ENCODE peak calls at places on chromosome 6, in nine cellular contexts. W is HepG2, J is prostate gland, I is HCT116, F is spleen, P is stomach, M is transverse colon, A is HL-60, X is upper lobe of left lung. V is an unnamed sample.

GRCh38 chr6:111215134-111215533 is 127.8 kb downstream of the SLC16A10 start:
- DNase-seq in F (no peak), A (no peak), M (no peak), J (no peak), X (no peak), P (no peak), W (no peak), I (no peak), V (no peak)

GRCh38 chr6:129671442-129672344 is 38.3 kb downstream of the ARHGAP18 start:
- DNase-seq in I (no peak), M (peak; percentile 49), A (peak; percentile 82), J (no peak), X (peak; percentile 70), F (peak; percentile 85), P (no peak), W (peak; percentile 56), V (no peak)

GRCh38 chr6:56706981-56707726 is 64.5 kb upstream of the DST start:
- DNase-seq in F (no peak), J (no peak), M (no peak), I (no peak), W (no peak), A (no peak), P (no peak), X (no peak), V (no peak)

GRCh38 chr6:19835605-19836004 is 1.6 kb upstream of the ID4 start:
- DNase-seq in W (no peak), J (no peak), M (no peak), X (no peak), P (no peak), I (no peak), A (no peak), F (no peak), V (no peak)

GRCh38 chr6:9316831-9317230 is 881.5 kb upstream of the SLC35B3 start:
- DNase-seq in P (no peak), M (no peak), A (no peak), F (no peak), I (no peak), W (no peak), J (no peak), X (no peak), V (no peak)

GRCh38 chr6:1916334-1916985 is 306.7 kb downstream of the FOXC1 start:
- DNase-seq in A (no peak), F (no peak), P (no peak), J (no peak), X (no peak), I (no peak), M (no peak), W (no peak), V (no peak)

GRCh38 chr6:144718431-144718830 is 433.3 kb downstream of the UTRN start:
- DNase-seq in P (no peak), J (no peak), I (no peak), X (no peak), M (no peak), A (no peak), W (no peak), F (no peak), V (no peak)

GRCh38 chr6:92779758-92780157 is 639.6 kb downstream of the EPHA7 start:
- DNase-seq in F (no peak), W (no peak), A (no peak), P (no peak), X (peak; percentile 30), I (no peak), M (no peak), J (peak; percentile 7), V (no peak)

GRCh38 chr6:161076211-161076677 is 84.7 kb downstream of the MAP3K4 start:
- DNase-seq in I (no peak), P (no peak), W (no peak), M (no peak), A (no peak), J (no peak), F (no peak), X (no peak), V (no peak)

GRCh38 chr6:119423996-119424395 is 74.4 kb upstream of the MAN1A1 start:
- DNase-seq in W (no peak), F (no peak), J (no peak), P (no peak), X (no peak), I (no peak), A (no peak), M (no peak), V (no peak)

GRCh38 chr6:170250451-170250850 is 40.4 kb downstream of the DLL1 start:
- DNase-seq in J (no peak), P (no peak), A (no peak), X (no peak), W (no peak), F (no peak), I (no peak), M (no peak), V (no peak)

GRCh38 chr6:154928325-154928922 is 66.7 kb upstream of the TIAM2 start:
- DNase-seq in W (peak; percentile 73), F (no peak), P (peak; percentile 59), J (peak; percentile 52), A (peak; percentile 26), I (peak; percentile 49), M (peak; percentile 58), X (peak; percentile 43), V (no peak)

GRCh38 chr6:54056105-54056504 is 55.1 kb upstream of the MLIP start:
- DNase-seq in I (no peak), M (no peak), F (no peak), X (no peak), P (no peak), W (no peak), A (no peak), J (no peak), V (no peak)

GRCh38 chr6:18400831-18401446 is 13.8 kb downstream of the RNF144B start:
- DNase-seq in W (no peak), J (no peak), F (no peak), X (no peak), P (no peak), I (no peak), A (no peak), M (no peak), V (no peak)

GRCh38 chr6:147205690-147206600 is 1.7 kb downstream of the STXBP5 start:
- DNase-seq in W (peak; percentile 32), P (no peak), F (no peak), M (peak; percentile 57), X (peak; percentile 32), A (no peak), J (no peak), I (no peak), V (no peak)

GRCh38 chr6:85642774-85643529 is at the start of gene SYNCRIP:
- DNase-seq in W (peak; percentile 95), P (peak; percentile 99), M (peak; percentile 99), X (peak; percentile 99), A (peak; percentile 90), J (peak; percentile 99), F (peak; percentile 100), I (peak; percentile 94), V (peak; percentile 99)

DNA sequence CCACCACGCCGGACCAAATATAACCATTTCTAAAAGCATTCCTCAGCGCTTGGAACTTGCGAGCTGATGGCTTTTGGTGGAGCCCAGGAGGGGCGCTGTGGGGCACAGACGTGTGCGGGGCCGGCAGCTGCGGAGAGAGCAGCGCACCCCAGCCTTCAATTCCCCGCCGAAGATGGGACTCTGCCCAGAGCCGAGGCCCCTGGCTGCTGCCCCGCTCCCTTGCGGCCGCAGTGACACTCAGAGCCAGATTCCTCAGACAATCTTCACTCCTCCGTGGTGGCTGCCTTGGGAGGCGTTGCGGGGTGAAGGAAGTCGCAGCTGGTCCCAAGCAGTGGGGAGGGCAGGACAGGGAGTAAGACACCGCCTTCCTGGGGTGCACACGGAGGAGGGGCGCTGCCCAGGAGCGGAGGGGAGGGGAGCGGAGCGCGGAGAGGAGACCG is 87.7 kb downstream of the TMEM242 start:
- DNase-seq in W (peak; percentile 45), P (peak; percentile 59), X (peak; percentile 40), J (no peak), A (no peak), M (peak; percentile 67), I (no peak), F (peak; percentile 82), V (no peak)
- TF ChIP-seq POLR2AphosphoS5 in W (no peak), P (peak; percentile 34), X (no peak), J (peak; percentile 31), A (no peak), M (no peak), I (no peak), F (no peak), V (peak; percentile 26)

GRCh38 chr6:99111590-99111989 is 163.8 kb upstream of the FBXL4 start:
- DNase-seq in J (no peak), I (no peak), A (no peak), X (no peak), P (no peak), W (no peak), F (no peak), M (no peak), V (no peak)

GRCh38 chr6:99114769-99115406 is 167.1 kb upstream of the FBXL4 start:
- DNase-seq in F (no peak), P (no peak), J (no peak), M (no peak), I (no peak), X (no peak), W (peak; percentile 6), A (no peak), V (peak; percentile 60)

GRCh38 chr6:99110004-99110403 is 162.3 kb upstream of the FBXL4 start:
- DNase-seq in X (no peak), J (peak; percentile 53), P (no peak), W (no peak), A (no peak), F (no peak), I (no peak), M (no peak), V (no peak)
- TF ChIP-seq POLR2AphosphoS5 in X (no peak), J (peak; percentile 43), P (no peak), W (no peak), A (no peak), F (no peak), I (no peak), M (peak; percentile 94), V (no peak)

GRCh38 chr6:159729598-159729997 is 2.3 kb downstream of the WTAP start:
- DNase-seq in J (peak; percentile 50), M (no peak), W (no peak), I (no peak), F (no peak), X (no peak), A (peak; percentile 62), P (no peak), V (no peak)
- TF ChIP-seq POLR2AphosphoS5 in J (peak; percentile 70), M (peak; percentile 21), W (no peak), I (no peak), F (no peak), X (no peak), A (no peak), P (no peak), V (no peak)

DNA sequence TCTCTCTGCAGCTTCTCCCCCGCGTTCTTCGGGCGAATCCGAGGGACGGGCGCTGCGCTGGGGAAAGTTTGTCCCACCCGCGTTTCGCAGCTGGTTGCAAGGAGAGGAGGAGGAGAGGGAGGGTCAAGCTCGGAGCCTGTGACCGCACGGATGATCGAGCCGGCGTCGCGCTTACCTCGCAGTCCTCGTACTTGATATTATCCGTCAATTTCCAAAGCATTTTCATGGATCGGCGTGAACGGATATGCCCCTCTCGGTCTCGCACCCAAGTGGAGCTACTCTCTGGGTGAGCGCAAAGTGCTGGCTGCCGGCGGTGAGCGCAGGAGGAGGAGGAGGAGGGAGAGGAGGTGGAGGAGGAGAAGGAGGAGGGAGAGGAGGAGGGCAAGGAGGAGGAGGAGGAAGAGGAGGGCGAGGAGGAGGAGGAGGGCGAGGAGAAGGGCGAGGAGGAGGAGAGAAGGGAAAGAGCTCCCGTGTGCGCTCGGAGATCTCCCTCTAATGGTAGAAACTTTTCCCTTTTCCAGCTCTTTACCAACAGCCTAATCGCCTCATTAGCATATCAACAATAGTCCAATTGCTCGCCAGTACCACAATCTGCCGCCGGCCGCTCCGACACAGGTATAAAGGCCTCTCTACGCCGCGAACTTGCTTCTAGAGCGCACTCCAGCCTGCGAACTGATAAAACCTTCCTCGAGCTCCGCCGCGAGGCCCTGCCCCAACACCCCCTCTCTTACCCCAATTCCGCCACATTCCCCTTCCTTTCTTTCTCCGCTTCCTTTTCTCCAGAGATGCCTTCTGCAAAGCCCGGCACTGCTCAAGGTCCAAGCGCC is at the start of gene TFAP2A:
- DNase-seq in P (no peak), M (no peak), F (no peak), A (no peak), X (no peak), W (no peak), I (no peak), J (peak; percentile 84), V (peak; percentile 89)
- TF ChIP-seq POLR2AphosphoS5 in P (no peak), M (no peak), F (no peak), A (no peak), X (no peak), W (no peak), I (peak; percentile 48), J (peak; percentile 47), V (peak; percentile 12)

V was measured in breast epithelium.